ENCODE peak calls at places on chromosomes 13 and 19, in four cellular contexts. N is kidney tubule cell, Q is KG1, J is NCI-H524. T is an unnamed sample.

GRCh38 chr13:49247722-49248432 is at the start of gene CDADC1:
- DNase-seq in Q (peak), J (peak), N (peak), T (peak)

GRCh38 chr19:41541990-41542584 is 33.9 kb upstream of the CEACAM21 start:
- DNase-seq in N (peak), J (no peak), Q (peak), T (peak)

GRCh38 chr13:46633416-46633815 is 80.4 kb downstream of the LRCH1 start:
- DNase-seq in Q (no peak), J (no peak), N (peak), T (no peak)

GRCh38 chr13:47628666-47629065 is 372.4 kb downstream of the SUCLA2 start:
- DNase-seq in Q (no peak), J (no peak), N (peak), T (no peak)

GRCh38 chr19:7959209-7959608 is 15.7 kb upstream of the TIMM44 start:
- DNase-seq in N (no peak), Q (no peak), J (no peak), T (no peak)

GRCh38 chr19:31308781-31309180 is 40.5 kb downstream of the TSHZ3 start:
- DNase-seq in N (no peak), Q (no peak), J (no peak), T (no peak)

GRCh38 chr13:77136902-77137420 is 110.0 kb upstream of the FBXL3 start:
- DNase-seq in J (no peak), Q (no peak), N (peak), T (no peak)

GRCh38 chr19:12224676-12225075 is 61.8 kb downstream of the ZNF136 start:
- DNase-seq in J (no peak), N (peak), Q (no peak), T (no peak)

GRCh38 chr13:99228737-99229691 is 28.4 kb downstream of the UBAC2 start:
- DNase-seq in J (no peak), N (peak), Q (peak), T (no peak)

GRCh38 chr19:53652476-53652875 is 20.7 kb downstream of the DPRX start:
- DNase-seq in Q (no peak), J (no peak), N (no peak), T (no peak)

GRCh38 chr19:55314396-55314795 is 10.7 kb downstream of the TMEM150B start:
- DNase-seq in Q (no peak), N (no peak), J (no peak), T (no peak)

GRCh38 chr19:29499921-29500590 is 25.7 kb upstream of the VSTM2B start:
- DNase-seq in N (no peak), J (no peak), Q (no peak), T (no peak)

GRCh38 chr13:39952244-39953233 is 297.1 kb downstream of the COG6 start:
- DNase-seq in Q (no peak), N (no peak), J (no peak), T (no peak)

GRCh38 chr19:2491130-2491801 is 15.3 kb downstream of the GADD45B start:
- DNase-seq in J (no peak), Q (peak), N (peak), T (no peak)

GRCh38 chr19:18868380-18869230 is 27.4 kb downstream of the CERS1 start:
- DNase-seq in J (no peak), Q (no peak), N (no peak), T (no peak)

GRCh38 chr19:5974721-5975387 is 3.1 kb downstream of the RANBP3 start:
- DNase-seq in N (no peak), J (no peak), Q (no peak), T (no peak)

GRCh38 chr19:30231408-30232318 is 140.5 kb upstream of the ZNF536 start:
- DNase-seq in N (no peak), Q (no peak), J (no peak), T (no peak)

GRCh38 chr19:43672061-43672679 is 2.2 kb upstream of the PLAUR start:
- DNase-seq in N (no peak), J (no peak), Q (no peak), T (peak)

GRCh38 chr19:40771101-40771539 is 4.2 kb upstream of the MIA start:
- DNase-seq in N (peak), Q (no peak), J (no peak), T (no peak)

GRCh38 chr13:20955496-20955895 is 53.0 kb upstream of the XPO4 start:
- DNase-seq in J (no peak), Q (no peak), N (no peak), T (no peak)

GRCh38 chr19:18205180-18205915 is 1.5 kb upstream of the RAB3A start:
- DNase-seq in Q (peak), N (peak), J (peak), T (peak)

GRCh38 chr19:49136771-49137171 is 17.4 kb downstream of the PPFIA3 start:
- DNase-seq in Q (no peak), J (no peak), N (no peak), T (no peak)

GRCh38 chr13:110340812-110341444 is 33.8 kb downstream of the COL4A2 start:
- DNase-seq in Q (no peak), J (no peak), N (peak), T (peak)

GRCh38 chr13:71865858-71866172 is 1.2 kb downstream of the DACH1 start:
- DNase-seq in Q (no peak), J (no peak), N (no peak), T (no peak)

T was measured in endodermal cell.